ENCODE peak calls at places on chromosomes 3 and 15, in six cellular contexts. U is pancreas; Q is CD8-positive, alpha-beta T cell; T is tibial artery; M is body of pancreas; J is GM23248. W is an unnamed sample.

GRCh38 chr15:101174152-101174920 is 77.5 kb downstream of the CHSY1 start:
- DNase-seq in U (no peak), Q (no peak), T (no peak), M (no peak), J (no peak), W (no peak)

GRCh38 chr3:127959873-127960272 is 44.8 kb downstream of the KBTBD12 start:
- DNase-seq in U (no peak), Q (no peak), T (no peak), M (peak), J (peak), W (no peak)

GRCh38 chr3:65636326-65636725 is 402.4 kb downstream of the MAGI1 start:
- DNase-seq in U (no peak), Q (no peak), T (no peak), M (no peak), J (no peak), W (no peak)

GRCh38 chr3:175743733-175744400 is 884.7 kb downstream of the NAALADL2 start:
- DNase-seq in U (no peak), Q (no peak), T (no peak), M (no peak), J (peak), W (no peak)

GRCh38 chr3:50390523-50391177 is 31.3 kb upstream of the TMEM115 start:
- DNase-seq in U (peak), Q (no peak), T (peak), M (peak), J (no peak), W (no peak)

GRCh38 chr15:57421540-57421939 is 45.2 kb downstream of the CGNL1 start:
- DNase-seq in U (no peak), Q (no peak), T (no peak), M (no peak), J (peak), W (no peak)

GRCh38 chr3:52446631-52447511 is 2.0 kb upstream of the SEMA3G start:
- DNase-seq in U (no peak), Q (peak), T (no peak), M (peak), J (peak), W (peak)

GRCh38 chr15:83928878-83929418 is 275.0 kb downstream of the ADAMTSL3 start:
- DNase-seq in U (no peak), Q (no peak), T (no peak), M (no peak), J (no peak), W (no peak)

GRCh38 chr3:130759692-130760338 is 13.2 kb upstream of the PIK3R4 start:
- DNase-seq in U (no peak), Q (peak), T (peak), M (peak), J (peak), W (peak)

GRCh38 chr3:23389089-23389488 is 186.0 kb downstream of the UBE2E2 start:
- DNase-seq in U (no peak), Q (no peak), T (no peak), M (no peak), J (no peak), W (no peak)

GRCh38 chr3:12967751-12968209 is 105.4 kb downstream of the IQSEC1 start:
- DNase-seq in U (peak), Q (peak), T (peak), M (peak), J (peak), W (peak)

GRCh38 chr3:194775266-194775665 is 89.6 kb downstream of the FAM43A start:
- DNase-seq in U (no peak), Q (no peak), T (no peak), M (no peak), J (no peak), W (no peak)

GRCh38 chr15:33699691-33700447 is 268.4 kb upstream of the CHRM5 start:
- DNase-seq in U (no peak), Q (no peak), T (no peak), M (no peak), J (peak), W (no peak)

GRCh38 chr3:183913580-183913920 is 28.9 kb upstream of the PARL start:
- DNase-seq in U (no peak), Q (no peak), T (no peak), M (no peak), J (no peak), W (no peak)

GRCh38 chr3:39333607-39334006 is 4.1 kb downstream of the CCR8 start:
- DNase-seq in U (no peak), Q (no peak), T (no peak), M (no peak), J (no peak), W (no peak)

GRCh38 chr3:98914210-98915080 is 12.9 kb upstream of the DCBLD2 start:
- DNase-seq in U (no peak), Q (no peak), T (no peak), M (no peak), J (no peak), W (no peak)

GRCh38 chr3:30708472-30708871 is 102.1 kb downstream of the TGFBR2 start:
- DNase-seq in U (no peak), Q (no peak), T (no peak), M (no peak), J (no peak), W (no peak)

DNA sequence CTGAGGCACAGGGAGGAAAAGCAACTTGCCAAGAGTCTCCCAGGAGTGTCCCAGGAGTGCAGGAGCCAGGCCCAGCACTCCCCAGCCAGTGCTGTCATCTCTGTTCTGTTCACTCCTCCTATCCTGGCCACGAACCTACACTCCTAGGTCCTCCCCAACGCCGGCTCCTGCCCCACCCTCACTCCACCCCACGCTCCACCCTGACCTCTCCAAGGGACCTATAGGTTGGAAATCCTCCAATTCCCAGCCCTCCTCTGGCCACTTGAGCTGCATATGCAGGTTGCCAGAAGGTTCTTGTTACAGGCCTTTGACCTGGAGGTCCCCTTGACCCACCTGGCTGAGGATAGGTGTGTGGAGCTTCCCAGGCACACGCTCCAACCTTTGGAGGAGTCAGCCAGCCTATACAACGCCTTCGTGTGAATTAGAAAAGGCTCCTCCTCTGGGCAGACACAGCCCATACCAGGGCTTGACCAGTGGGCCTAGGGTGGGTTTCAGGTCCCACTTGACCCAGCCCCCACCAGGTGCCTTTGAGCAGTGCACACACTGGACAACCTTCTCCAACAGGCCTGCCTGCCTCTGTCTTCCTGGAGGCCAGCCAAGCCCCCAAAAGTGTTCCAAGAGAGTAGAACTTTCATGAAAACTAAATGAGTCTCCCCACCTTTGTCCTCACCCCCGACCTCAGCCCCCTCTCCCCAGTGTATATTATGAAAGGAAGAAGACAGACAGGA is 167.2 kb upstream of the TLE3 start:
- DNase-seq in U (no peak), Q (no peak), T (no peak), M (no peak), J (no peak), W (no peak)
- H3K27ac ChIP-seq in U (no peak), Q (no peak), T (no peak), M (no peak), J (no peak), W (no peak)

GRCh38 chr3:171462224-171462623 is 2.0 kb upstream of the TNIK start:
- DNase-seq in U (no peak), Q (no peak), T (no peak), M (no peak), J (no peak), W (no peak)
- H3K4me3 ChIP-seq in U (no peak), Q (no peak), T (no peak), M (no peak), J (no peak), W (no peak)

GRCh38 chr15:67819636-67820035 is 5.7 kb upstream of the SKOR1 start:
- DNase-seq in U (no peak), Q (no peak), T (no peak), M (no peak), J (no peak), W (no peak)

GRCh38 chr15:67821784-67822451 is 3.4 kb upstream of the SKOR1 start:
- DNase-seq in U (no peak), Q (no peak), T (no peak), M (no peak), J (no peak), W (no peak)

GRCh38 chr15:67822537-67823370 is 2.6 kb upstream of the SKOR1 start:
- DNase-seq in U (peak), Q (no peak), T (no peak), M (no peak), J (no peak), W (no peak)

GRCh38 chr15:67820147-67820991 is 4.9 kb upstream of the SKOR1 start:
- DNase-seq in U (no peak), Q (no peak), T (no peak), M (no peak), J (no peak), W (no peak)

GRCh38 chr15:67820992-67821783 is 4.1 kb upstream of the SKOR1 start:
- DNase-seq in U (no peak), Q (peak), T (peak), M (peak), J (peak), W (no peak)
- H3K27ac ChIP-seq in U (no peak), Q (no peak), T (no peak), M (no peak), J (no peak), W (no peak)

DNA sequence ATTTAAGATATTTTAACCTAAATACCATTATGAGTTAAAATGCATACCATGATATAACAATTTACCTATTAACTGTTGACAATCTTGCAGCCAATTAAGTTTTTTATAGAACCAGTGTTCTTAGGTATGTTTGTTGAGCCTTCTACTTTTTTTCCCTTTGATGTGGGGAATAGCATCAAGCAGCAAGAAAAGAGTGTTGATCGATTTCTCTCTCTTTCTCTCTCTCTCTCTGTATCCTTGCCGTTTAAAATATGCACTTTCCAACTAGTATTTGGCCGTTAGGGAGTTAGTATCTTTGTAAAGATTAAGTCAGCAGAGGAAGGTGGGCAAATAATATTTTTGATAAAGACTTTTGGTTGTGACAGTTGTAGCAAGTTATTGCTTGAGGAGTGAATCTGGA is 5.9 kb downstream of the CHD2 start:
- DNase-seq in U (no peak), Q (no peak), T (no peak), M (no peak), J (no peak), W (peak)
- H3K4me3 ChIP-seq in U (no peak), Q (peak), T (peak), M (no peak), J (peak), W (peak)

GRCh38 chr15:73952171-73952912 is 26.1 kb downstream of the LOXL1 start:
- DNase-seq in U (no peak), Q (no peak), T (no peak), M (no peak), J (no peak), W (no peak)

GRCh38 chr15:73954188-73955145 is 28.2 kb downstream of the LOXL1 start:
- DNase-seq in U (no peak), Q (no peak), T (no peak), M (no peak), J (no peak), W (no peak)

GRCh38 chr15:73951044-73951561 is 24.8 kb downstream of the LOXL1 start:
- DNase-seq in U (peak), Q (peak), T (peak), M (peak), J (peak), W (peak)

GRCh38 chr15:73951591-73951990 is 25.3 kb downstream of the LOXL1 start:
- DNase-seq in U (no peak), Q (no peak), T (no peak), M (no peak), J (no peak), W (no peak)

DNA sequence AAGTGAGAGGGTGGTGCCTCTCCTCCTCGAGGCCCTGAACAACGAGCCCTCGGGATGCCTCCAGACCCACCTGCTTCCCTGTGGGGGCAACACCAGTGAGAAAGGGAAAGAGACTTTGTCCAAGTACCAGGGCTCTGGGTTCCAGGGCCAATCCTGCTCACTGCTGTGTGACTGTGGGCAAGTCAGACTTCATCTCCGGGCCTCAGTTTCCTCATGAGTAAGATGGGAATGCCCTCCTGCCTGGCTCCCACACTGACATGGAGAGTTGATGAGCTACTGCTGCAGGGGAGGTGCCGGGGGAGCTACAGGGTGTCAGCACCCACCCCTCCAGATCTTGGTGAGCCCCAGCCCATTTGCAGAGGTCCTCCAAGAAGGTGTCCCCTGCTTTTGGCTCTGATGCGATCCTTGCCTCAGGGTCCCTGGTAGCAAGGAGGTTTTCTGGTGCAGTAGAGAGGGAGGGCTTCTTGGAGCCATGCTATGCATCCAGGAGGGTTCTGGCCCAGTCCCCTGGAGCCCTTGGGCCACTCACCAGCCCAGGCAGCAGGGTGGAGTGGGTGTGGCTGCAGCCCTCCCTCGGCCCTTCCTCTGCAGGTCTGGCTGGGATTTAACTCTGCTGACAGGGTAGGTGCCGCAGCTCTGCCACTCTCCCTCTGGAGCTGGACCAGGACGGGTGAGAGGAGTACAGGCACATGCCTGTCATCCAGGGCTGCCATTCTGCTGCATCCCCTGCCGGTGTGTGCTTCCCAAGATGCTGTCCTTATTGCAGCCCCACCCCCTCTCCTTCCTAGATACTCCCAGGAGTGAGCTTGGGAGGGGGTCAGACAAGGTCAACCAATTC is 26.9 kb downstream of the LOXL1 start:
- DNase-seq in U (no peak), Q (no peak), T (peak), M (no peak), J (no peak), W (no peak)
- H3K27ac ChIP-seq in U (no peak), Q (no peak), T (peak), M (no peak), J (no peak), W (no peak)

DNA sequence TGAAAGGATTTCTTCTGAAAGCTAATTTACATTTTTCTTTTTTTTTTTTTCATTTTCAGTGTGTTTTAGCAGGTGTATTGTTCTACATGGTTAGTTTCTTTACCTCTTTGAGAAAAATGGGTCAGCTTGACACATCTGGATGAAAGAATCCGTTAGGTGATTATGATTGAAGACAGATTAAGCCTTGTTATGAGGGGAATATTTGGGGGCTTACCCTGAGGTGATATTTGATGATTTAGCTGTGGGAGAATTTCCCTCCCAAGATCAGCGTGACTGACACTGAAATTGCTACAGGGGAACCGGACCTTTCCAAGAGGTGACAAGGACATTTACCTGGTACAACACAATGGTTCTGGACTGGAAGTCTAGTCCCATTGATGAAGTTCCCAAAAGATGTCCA is 147.5 kb downstream of the NFKBIZ start:
- DNase-seq in U (no peak), Q (no peak), T (no peak), M (no peak), J (no peak), W (no peak)
- H3K4me3 ChIP-seq in U (no peak), Q (no peak), T (no peak), M (no peak), J (no peak), W (no peak)

DNA sequence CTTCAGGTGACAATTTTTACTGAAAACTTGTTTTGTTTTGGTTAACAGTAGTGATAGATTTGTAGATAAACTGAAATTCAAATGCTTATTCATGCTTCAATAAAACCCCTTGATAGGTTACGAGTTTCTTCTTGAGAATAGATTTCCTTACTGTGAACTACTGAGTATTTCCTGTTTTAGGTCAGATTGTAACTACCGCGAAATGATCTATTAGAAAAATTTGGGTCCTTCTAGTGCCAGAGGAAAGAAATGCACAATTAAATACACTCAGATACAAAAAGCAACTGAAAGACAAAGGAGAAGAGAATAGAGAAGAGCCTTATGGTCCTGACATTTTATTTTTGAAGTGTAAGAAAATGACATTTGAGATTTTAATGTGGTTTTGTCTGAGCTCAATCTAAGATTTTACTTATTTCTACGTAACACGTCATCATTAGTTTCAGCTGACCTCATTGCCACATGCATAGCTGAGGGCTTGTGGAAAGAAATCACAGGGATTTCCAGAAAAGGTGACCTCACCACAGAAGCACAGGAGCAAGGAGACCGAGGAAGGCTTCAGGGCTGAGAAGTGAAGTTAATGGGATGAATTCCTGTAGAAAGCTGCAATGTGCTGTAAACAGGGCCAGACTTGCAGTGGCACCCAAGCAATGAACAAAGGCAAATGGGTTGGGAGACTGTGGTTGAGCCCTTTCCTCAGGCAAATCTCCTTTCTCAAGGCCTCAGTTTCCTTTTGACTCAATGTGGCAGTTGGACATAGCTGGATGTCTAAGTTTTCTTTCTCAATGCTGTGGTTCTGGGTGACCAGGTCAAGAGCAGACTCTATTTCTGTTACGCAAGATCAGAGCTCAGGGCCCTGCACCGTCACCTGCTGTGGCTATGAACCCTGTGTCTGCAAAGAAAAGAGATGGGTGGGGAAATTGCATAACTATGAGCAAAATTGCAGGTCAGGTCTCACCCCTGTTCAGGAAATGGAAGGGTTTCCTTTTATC is 252.0 kb upstream of the TBL1XR1 start:
- DNase-seq in U (no peak), Q (no peak), T (no peak), M (no peak), J (no peak), W (no peak)
- H3K27ac ChIP-seq in U (no peak), Q (no peak), T (no peak), M (no peak), J (no peak), W (peak)

GRCh38 chr3:4467522-4467867 is 426 bp upstream of the SUMF1 start:
- DNase-seq in U (no peak), Q (no peak), T (no peak), M (no peak), J (no peak), W (no peak)
- H3K4me3 ChIP-seq in U (no peak), Q (peak), T (peak), M (peak), J (peak), W (peak)

W was measured in CD8-positive, alpha-beta memory T cell.